ENCODE peak calls at places on chromosomes 11 and 22, in ten cellular contexts. T is naive thymus-derived CD4-positive, alpha-beta T cell; D is mammary epithelial cell; Q is CD8-positive, alpha-beta T cell; R is right lobe of liver; C is A549; W is ovary; F is IMR-90; I is upper lobe of right lung; S is esophagus squamous epithelium. J is an unnamed sample.
A peak's percentile ranks its signal among the peaks of the same experiment; 100 is the strongest.

GRCh38 chr11:28514391-28514790 is 406.2 kb downstream of the METTL15 start:
- DNase-seq in T (no peak), D (no peak), Q (no peak), R (no peak), C (no peak), W (no peak), F (peak; percentile 54), I (no peak), S (no peak), J (no peak)

GRCh38 chr11:73334244-73335203 is 26.4 kb downstream of the ARHGEF17 start:
- DNase-seq in T (no peak), D (peak; percentile 64), Q (no peak), R (peak; percentile 81), C (peak; percentile 83), W (peak; percentile 88), F (peak; percentile 91), I (no peak), S (no peak), J (no peak)

GRCh38 chr11:111361082-111361801 is 17.8 kb downstream of the POU2AF1 start:
- DNase-seq in T (no peak), D (peak; percentile 9), Q (no peak), R (no peak), C (no peak), W (no peak), F (no peak), I (no peak), S (no peak), J (no peak)

GRCh38 chr11:82756765-82757650 is 23.3 kb upstream of the FAM181B start:
- DNase-seq in T (no peak), D (no peak), Q (no peak), R (no peak), C (no peak), W (no peak), F (no peak), I (no peak), S (no peak), J (no peak)

GRCh38 chr11:117979481-117980211 is 6.5 kb upstream of the IL10RA start:
- DNase-seq in T (no peak), D (no peak), Q (no peak), R (no peak), C (no peak), W (no peak), F (no peak), I (no peak), S (no peak), J (no peak)

GRCh38 chr11:84922836-84923235 is 704.3 kb downstream of the DLG2 start:
- DNase-seq in T (no peak), D (no peak), Q (no peak), R (no peak), C (no peak), W (no peak), F (no peak), I (no peak), S (no peak), J (no peak)

GRCh38 chr22:29641781-29642355 is 38.4 kb downstream of the NF2 start:
- DNase-seq in T (no peak), D (no peak), Q (no peak), R (no peak), C (no peak), W (no peak), F (no peak), I (no peak), S (no peak), J (no peak)

GRCh38 chr11:107608809-107609208 is 17.9 kb downstream of the ELMOD1 start:
- DNase-seq in T (no peak), D (no peak), Q (no peak), R (no peak), C (no peak), W (no peak), F (no peak), I (no peak), S (no peak), J (no peak)

GRCh38 chr11:6616596-6617250 is 2.5 kb downstream of the TPP1 start:
- DNase-seq in T (no peak), D (no peak), Q (no peak), R (no peak), C (no peak), W (no peak), F (no peak), I (no peak), S (no peak), J (no peak)

GRCh38 chr11:128509990-128510389 is 77.4 kb downstream of the ETS1 start:
- DNase-seq in T (no peak), D (peak; percentile 43), Q (no peak), R (no peak), C (no peak), W (no peak), F (peak; percentile 79), I (no peak), S (no peak), J (no peak)

GRCh38 chr11:134361661-134362060 is 29.9 kb downstream of the GLB1L2 start:
- DNase-seq in T (no peak), D (no peak), Q (no peak), R (no peak), C (no peak), W (no peak), F (no peak), I (peak; percentile 56), S (no peak), J (no peak)

GRCh38 chr22:49253656-49254055 is 574.0 kb downstream of the BRD1 start:
- DNase-seq in T (no peak), D (no peak), Q (no peak), R (no peak), C (no peak), W (no peak), F (no peak), I (peak; percentile 35), S (no peak), J (no peak)

GRCh38 chr11:96256604-96257003 is 86.4 kb downstream of the MAML2 start:
- DNase-seq in T (no peak), D (no peak), Q (no peak), R (no peak), C (no peak), W (no peak), F (no peak), I (no peak), S (no peak), J (no peak)
- H3K4me3 ChIP-seq in T (peak overlapping the region; percentile 33), D (no peak overlapping the region), Q (no peak overlapping the region), R (no peak overlapping the region), C (no peak overlapping the region), W (no peak overlapping the region), F (no peak overlapping the region), I (no peak overlapping the region), S (no peak overlapping the region), J (no peak overlapping the region)

DNA sequence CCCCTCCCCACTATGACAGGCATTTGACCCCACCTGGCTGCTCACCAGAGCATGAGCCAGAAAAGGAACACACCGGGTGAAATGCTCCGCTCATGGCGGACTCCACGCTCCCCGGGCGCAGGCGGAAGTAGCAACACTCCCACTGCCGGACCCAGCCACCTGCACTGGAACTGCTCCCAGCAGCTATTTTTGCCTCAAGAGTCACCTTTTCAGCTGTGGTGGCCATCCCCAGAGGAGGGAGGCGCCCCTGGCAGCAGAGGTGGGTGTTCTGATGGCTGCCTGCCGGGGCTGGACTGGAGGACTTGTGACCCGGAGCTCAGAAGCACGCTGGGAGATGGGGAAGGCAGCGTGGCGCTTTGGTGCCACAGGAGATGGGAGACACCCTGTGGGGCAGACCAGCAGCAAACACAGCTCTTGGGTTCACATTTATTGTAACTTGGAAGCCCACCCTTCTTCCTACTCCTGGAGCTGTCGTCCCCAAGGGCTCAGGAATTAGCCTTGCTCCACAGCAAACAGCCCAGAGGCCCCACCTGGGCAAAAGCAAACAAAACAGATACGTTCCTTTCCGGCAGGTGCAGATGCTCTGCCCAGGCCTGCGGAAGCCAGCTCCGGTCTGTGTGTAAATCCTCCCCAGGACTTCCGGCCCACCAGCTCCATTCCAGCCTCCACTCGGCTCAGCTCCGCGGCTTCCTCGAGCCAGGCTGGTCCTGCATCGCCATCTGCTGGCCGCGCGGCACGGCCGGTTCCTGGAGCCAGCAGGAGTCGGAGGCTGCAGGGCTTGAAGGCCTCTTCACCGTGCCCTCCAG is 3.7 kb downstream of the RPS19BP1 start:
- DNase-seq in T (peak; percentile 86), D (peak; percentile 85), Q (peak; percentile 90), R (peak; percentile 90), C (peak; percentile 53), W (peak; percentile 91), F (peak; percentile 92), I (peak; percentile 95), S (peak; percentile 60), J (peak; percentile 94)
- H3K4me3 ChIP-seq in T (no peak overlapping the region), D (no peak overlapping the region), Q (peak overlapping the region; percentile 14), R (no peak overlapping the region), C (no peak overlapping the region), W (no peak overlapping the region), F (no peak overlapping the region), I (no peak overlapping the region), S (peak overlapping the region; percentile 50), J (peak overlapping the region; percentile 21)

DNA sequence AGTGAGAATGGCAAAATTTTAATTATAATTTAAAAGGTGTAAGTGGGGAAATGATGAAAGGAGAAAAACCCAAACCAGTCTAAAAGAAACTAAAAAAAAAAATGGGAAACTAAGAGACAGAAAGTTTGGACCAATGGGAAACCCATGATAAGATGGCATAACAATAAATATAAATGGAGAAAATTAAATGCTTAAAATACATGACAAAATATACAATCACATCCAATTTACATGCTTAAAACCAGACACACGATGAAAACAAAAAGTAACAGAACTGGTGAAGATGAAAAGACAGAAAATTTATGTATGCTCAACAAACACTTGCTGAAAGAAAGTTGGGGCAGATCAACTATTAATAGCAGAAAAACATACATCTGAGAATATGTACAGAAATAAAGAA is 1471.1 kb downstream of the TBC1D22A start:
- DNase-seq in T (no peak), D (no peak), Q (no peak), R (no peak), C (no peak), W (no peak), F (no peak), I (no peak), S (no peak), J (no peak)
- H3K4me3 ChIP-seq in T (no peak overlapping the region), D (no peak overlapping the region), Q (no peak overlapping the region), R (no peak overlapping the region), C (no peak overlapping the region), W (no peak overlapping the region), F (no peak overlapping the region), I (no peak overlapping the region), S (no peak overlapping the region), J (no peak overlapping the region)

GRCh38 chr11:12841946-12842630 is 167.0 kb upstream of the RASSF10 start:
- DNase-seq in T (no peak), D (peak; percentile 73), Q (no peak), R (no peak), C (no peak), W (no peak), F (peak; percentile 84), I (no peak), S (no peak), J (peak; percentile 67)
- H3K4me3 ChIP-seq in T (no peak overlapping the region), D (no peak overlapping the region), Q (no peak overlapping the region), R (no peak overlapping the region), C (no peak overlapping the region), W (no peak overlapping the region), F (no peak overlapping the region), I (no peak overlapping the region), S (peak overlapping the region; percentile 30), J (peak overlapping the region; percentile 34)

DNA sequence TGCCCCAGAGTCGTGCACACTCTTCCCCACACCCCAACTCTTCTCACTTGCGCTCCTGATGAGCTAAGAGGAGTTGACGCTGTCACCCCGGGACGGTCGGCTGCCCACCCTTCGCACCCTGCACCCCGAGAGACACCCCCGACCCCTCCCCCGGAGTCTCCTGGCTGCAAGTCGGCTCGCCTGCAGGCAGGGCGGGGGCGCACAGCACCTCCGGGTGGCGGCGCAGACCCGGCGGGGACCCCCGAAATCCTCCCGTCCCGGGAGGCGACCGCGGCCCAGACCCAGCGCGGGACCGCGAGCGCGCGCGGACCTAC is 366 bp downstream of the RAB3IL1 start:
- DNase-seq in T (no peak), D (no peak), Q (no peak), R (no peak), C (no peak), W (no peak), F (no peak), I (no peak), S (no peak), J (no peak)
- H3K4me3 ChIP-seq in T (no peak overlapping the region), D (peak overlapping the region; percentile 57), Q (no peak overlapping the region), R (peak overlapping the region; percentile 44), C (peak overlapping the region; percentile 63), W (peak overlapping the region; percentile 62), F (peak overlapping the region; percentile 75), I (peak overlapping the region; percentile 57), S (peak overlapping the region; percentile 83), J (peak overlapping the region; percentile 45)